ENCODE peak calls at places on chromosomes 16 and 17, in eight cellular contexts. J is mucosa of descending colon, G is lower leg skin, V is left ventricle myocardium inferior, B is neural crest cell, X is B cell, T is PC-3, S is progenitor cell of endocrine pancreas. R is an unnamed sample.

GRCh38 chr16:86827521-86827920 is 249.2 kb downstream of the FOXL1 start:
- DNase-seq in J (no peak), G (no peak), V (no peak), B (no peak), X (no peak), T (peak), S (no peak), R (no peak)

GRCh38 chr16:65106792-65107191 is 15.1 kb downstream of the CDH11 start:
- DNase-seq in J (no peak), G (no peak), V (no peak), B (no peak), X (no peak), T (no peak), S (no peak), R (no peak)

GRCh38 chr17:69450857-69451410 is 36.4 kb downstream of the MAP2K6 start:
- DNase-seq in J (no peak), G (no peak), V (no peak), B (no peak), X (no peak), T (peak), S (no peak), R (no peak)

GRCh38 chr17:34633351-34633750 is 54.0 kb downstream of the TMEM132E start:
- DNase-seq in J (no peak), G (no peak), V (no peak), B (no peak), X (no peak), T (no peak), S (no peak), R (no peak)

GRCh38 chr17:50148226-50149098 is 2.0 kb downstream of the PPP1R9B start:
- DNase-seq in J (peak), G (no peak), V (peak), B (no peak), X (peak), T (peak), S (no peak), R (no peak)

GRCh38 chr17:17849863-17850373 is 13.1 kb upstream of the SREBF1 start:
- DNase-seq in J (no peak), G (no peak), V (peak), B (peak), X (peak), T (peak), S (no peak), R (no peak)

GRCh38 chr16:83200005-83200779 is 573.4 kb downstream of the CDH13 start:
- DNase-seq in J (no peak), G (no peak), V (no peak), B (no peak), X (no peak), T (peak), S (no peak), R (no peak)

GRCh38 chr17:21286066-21286770 is 1.7 kb downstream of the MAP2K3 start:
- DNase-seq in J (peak), G (peak), V (peak), B (no peak), X (no peak), T (peak), S (no peak), R (no peak)

GRCh38 chr17:7972131-7972785 is 30.2 kb upstream of the GUCY2D start:
- DNase-seq in J (no peak), G (no peak), V (no peak), B (no peak), X (no peak), T (no peak), S (no peak), R (no peak)

GRCh38 chr17:29954405-29954804 is 13.0 kb downstream of the EFCAB5 start:
- DNase-seq in J (no peak), G (no peak), V (no peak), B (no peak), X (no peak), T (no peak), S (no peak), R (no peak)

GRCh38 chr16:88102597-88102996 is 151.4 kb downstream of the BANP start:
- DNase-seq in J (no peak), G (no peak), V (no peak), B (no peak), X (no peak), T (no peak), S (no peak), R (no peak)

GRCh38 chr16:54942353-54942943 is 11.8 kb downstream of the IRX5 start:
- DNase-seq in J (no peak), G (no peak), V (no peak), B (no peak), X (no peak), T (no peak), S (no peak), R (no peak)

GRCh38 chr17:16286947-16287562 is 66.2 kb downstream of the CENPV start:
- DNase-seq in J (peak), G (no peak), V (no peak), B (no peak), X (peak), T (no peak), S (no peak), R (no peak)

GRCh38 chr17:57379237-57380054 is 123.1 kb downstream of the MSI2 start:
- DNase-seq in J (no peak), G (no peak), V (no peak), B (no peak), X (no peak), T (no peak), S (no peak), R (no peak)

GRCh38 chr17:70563301-70563820 is 394.0 kb downstream of the KCNJ2 start:
- DNase-seq in J (no peak), G (no peak), V (peak), B (no peak), X (no peak), T (no peak), S (no peak), R (no peak)

GRCh38 chr17:65283704-65284103 is 146.5 kb downstream of the RGS9 start:
- DNase-seq in J (peak), G (no peak), V (no peak), B (no peak), X (no peak), T (peak), S (no peak), R (no peak)

GRCh38 chr16:84598391-84598750 is 19.5 kb downstream of the COTL1 start:
- DNase-seq in J (no peak), G (no peak), V (no peak), B (no peak), X (no peak), T (no peak), S (no peak), R (no peak)

GRCh38 chr16:49424961-49425360 is 51.4 kb downstream of the C16orf78 start:
- DNase-seq in J (no peak), G (no peak), V (no peak), B (no peak), X (no peak), T (no peak), S (no peak), R (no peak)

GRCh38 chr17:50323060-50323459 is 22.9 kb upstream of the XYLT2 start:
- DNase-seq in J (no peak), G (no peak), V (no peak), B (no peak), X (no peak), T (no peak), S (no peak), R (no peak)

GRCh38 chr17:74631468-74632195 is 8.1 kb upstream of the CD300E start:
- DNase-seq in J (no peak), G (peak), V (no peak), B (no peak), X (peak), T (no peak), S (no peak), R (no peak)

GRCh38 chr17:47077576-47077975 is 98.5 kb upstream of the RPRML start:
- DNase-seq in J (no peak), G (no peak), V (no peak), B (no peak), X (no peak), T (peak), S (no peak), R (no peak)

GRCh38 chr17:77698903-77699615 is 259.4 kb upstream of the TNRC6C start:
- DNase-seq in J (no peak), G (no peak), V (no peak), B (no peak), X (no peak), T (no peak), S (no peak), R (no peak)

GRCh38 chr17:306536-307294 is 45.9 kb downstream of the RPH3AL start:
- DNase-seq in J (no peak), G (no peak), V (no peak), B (no peak), X (no peak), T (no peak), S (no peak), R (no peak)

GRCh38 chr17:67110619-67111018 is 66.3 kb downstream of the CACNG1 start:
- DNase-seq in J (no peak), G (no peak), V (no peak), B (no peak), X (no peak), T (no peak), S (no peak), R (no peak)

GRCh38 chr17:27346228-27346899 is 52.5 kb downstream of the WSB1 start:
- DNase-seq in J (no peak), G (no peak), V (no peak), B (no peak), X (no peak), T (no peak), S (no peak), R (no peak)

GRCh38 chr16:53881371-53881770 is 177.4 kb downstream of the FTO start:
- DNase-seq in J (no peak), G (no peak), V (no peak), B (no peak), X (no peak), T (peak), S (no peak), R (no peak)

GRCh38 chr17:5138616-5139453 is 23.0 kb downstream of the USP6 start:
- DNase-seq in J (no peak), G (no peak), V (no peak), B (no peak), X (no peak), T (no peak), S (no peak), R (no peak)

GRCh38 chr16:14628806-14629611 is 1.1 kb downstream of the PARN start:
- DNase-seq in J (no peak), G (no peak), V (no peak), B (no peak), X (peak), T (no peak), S (no peak), R (no peak)

GRCh38 chr17:7511108-7511507 is 26.9 kb downstream of the POLR2A start:
- DNase-seq in J (no peak), G (no peak), V (no peak), B (no peak), X (peak), T (no peak), S (no peak), R (no peak)

GRCh38 chr17:2388020-2388704 is 12.7 kb downstream of the MNT start:
- DNase-seq in J (no peak), G (no peak), V (no peak), B (no peak), X (no peak), T (no peak), S (no peak), R (no peak)

DNA sequence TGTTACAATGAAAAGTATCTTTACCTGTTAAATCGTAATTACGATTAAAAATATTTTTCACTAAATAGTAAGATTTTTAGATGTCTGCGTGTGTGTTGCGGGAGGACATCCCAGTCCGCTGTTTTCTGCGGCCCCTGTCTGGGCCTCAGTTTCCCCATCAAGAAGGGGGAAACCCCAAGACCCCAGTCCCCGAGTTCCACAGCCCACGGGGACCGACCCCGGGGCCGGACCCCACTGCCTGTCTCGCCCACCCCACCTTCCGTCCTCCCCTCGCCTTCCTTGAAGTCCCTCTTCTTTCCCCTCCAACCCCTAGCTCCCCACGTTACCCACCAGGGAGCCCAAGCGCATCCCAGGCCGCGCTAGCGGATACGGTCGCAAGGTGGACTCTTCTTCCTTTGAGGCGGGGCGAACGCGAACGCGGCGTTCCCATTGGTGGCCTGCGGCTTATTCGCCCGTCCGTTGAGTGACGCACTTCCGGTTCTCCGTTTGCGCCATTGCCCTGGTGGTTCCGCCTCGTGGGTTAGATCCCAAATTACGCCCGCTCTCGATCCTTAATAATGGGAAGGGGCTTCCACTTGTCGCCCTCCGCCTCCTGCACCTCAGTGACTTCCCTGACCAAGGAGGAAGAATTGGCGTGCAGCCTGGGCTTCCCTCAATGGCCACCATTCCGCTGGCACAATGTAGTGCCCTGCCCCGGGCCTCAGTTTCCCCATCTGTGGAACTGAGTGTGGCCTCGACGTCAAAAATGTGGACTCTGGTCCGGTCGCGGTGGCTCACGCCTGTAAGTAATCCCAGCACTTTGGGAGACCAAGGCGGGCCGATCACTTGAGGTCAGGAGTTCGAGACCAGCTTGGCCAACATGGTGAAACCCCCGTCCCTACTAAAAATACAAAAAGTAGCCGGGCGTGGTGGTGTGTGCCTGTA is at the start of gene NSMCE1:
- DNase-seq in J (peak), G (peak), V (peak), B (peak), X (peak), T (peak), S (peak), R (peak)
- TF ChIP-seq CTCF in J (no peak), G (no peak), V (peak), B (no peak), X (peak), T (no peak), S (no peak), R (no peak)

GRCh38 chr16:85735946-85736345 is 14.9 kb downstream of the C16orf74 start:
- DNase-seq in J (no peak), G (no peak), V (no peak), B (no peak), X (no peak), T (no peak), S (no peak), R (no peak)

GRCh38 chr16:85733839-85734170 is 17.1 kb downstream of the C16orf74 start:
- DNase-seq in J (no peak), G (no peak), V (no peak), B (peak), X (no peak), T (no peak), S (no peak), R (no peak)

GRCh38 chr16:85735225-85735722 is 15.6 kb downstream of the C16orf74 start:
- DNase-seq in J (no peak), G (no peak), V (no peak), B (no peak), X (peak), T (no peak), S (no peak), R (no peak)

GRCh38 chr16:85733155-85733838 is 17.6 kb downstream of the C16orf74 start:
- DNase-seq in J (no peak), G (peak), V (no peak), B (no peak), X (no peak), T (no peak), S (no peak), R (no peak)

DNA sequence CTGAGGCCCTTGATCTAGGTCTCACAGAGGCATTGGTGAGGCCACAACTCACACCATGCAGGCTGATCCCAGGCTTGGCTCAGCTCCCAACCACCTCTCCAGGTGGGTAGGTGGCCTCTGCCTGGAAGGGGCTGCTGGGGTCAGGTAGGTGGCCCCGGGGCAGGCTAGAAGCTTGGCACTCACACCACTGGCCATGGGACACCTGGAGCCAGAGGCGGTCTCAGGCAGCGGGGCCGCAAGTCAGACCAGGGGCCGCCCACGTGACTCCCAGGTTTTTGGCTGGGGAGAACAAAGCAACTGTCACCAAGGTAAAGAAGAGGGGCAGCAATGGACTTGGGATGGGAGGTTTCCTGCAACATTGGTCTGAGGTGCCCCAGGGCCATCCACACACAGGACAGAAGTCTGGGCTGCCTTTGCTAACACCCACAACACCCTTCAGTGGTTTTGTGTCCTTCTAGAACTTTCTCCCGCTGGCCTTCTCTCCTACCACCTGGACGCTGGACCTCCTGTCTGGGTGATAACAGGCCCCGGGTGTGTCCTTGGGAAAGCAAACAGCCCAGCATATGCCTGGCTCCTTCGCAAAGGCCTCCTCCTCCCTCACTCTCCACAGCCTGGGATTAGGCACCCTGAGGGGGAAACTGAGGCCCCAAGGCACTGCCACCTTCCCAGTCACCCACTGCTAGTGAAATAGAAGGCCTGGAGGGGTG is 16.4 kb downstream of the C16orf74 start:
- DNase-seq in J (no peak), G (no peak), V (no peak), B (no peak), X (no peak), T (no peak), S (no peak), R (no peak)
- TF ChIP-seq CTCF in J (no peak), G (no peak), V (no peak), B (no peak), X (no peak), T (no peak), S (no peak), R (no peak)

DNA sequence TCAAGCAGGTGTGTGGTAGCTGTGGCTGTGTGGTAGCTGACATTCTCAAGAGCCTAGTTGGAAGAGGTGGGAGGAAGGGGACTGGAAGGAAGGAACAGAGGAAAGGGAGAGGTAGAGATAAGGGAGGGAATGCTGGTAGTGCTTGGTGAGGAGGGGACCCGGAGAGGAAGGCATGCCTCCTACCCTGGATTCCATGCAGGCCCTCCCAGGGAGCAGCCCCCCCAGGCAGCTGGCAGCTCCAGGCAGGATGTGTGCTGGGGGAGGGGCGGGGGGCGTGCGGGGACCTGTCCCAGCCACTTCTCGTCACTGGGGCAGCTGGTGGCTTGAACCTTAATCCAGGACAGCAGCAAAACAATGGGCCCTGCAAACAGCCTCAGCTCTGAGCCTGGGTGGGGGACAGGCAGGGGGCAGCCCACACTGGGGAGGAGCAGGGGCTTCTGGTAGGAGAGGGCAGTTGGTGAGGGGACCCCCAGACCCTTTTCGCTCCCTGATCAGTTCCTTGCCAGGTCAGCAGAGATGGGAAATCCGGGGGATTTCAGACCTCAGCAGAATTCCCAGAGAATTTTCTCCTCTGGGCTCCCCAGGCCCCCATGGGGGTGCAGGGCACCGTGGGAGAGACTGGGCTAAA is 27.1 kb downstream of the ARHGAP23 start:
- DNase-seq in J (no peak), G (no peak), V (no peak), B (no peak), X (no peak), T (no peak), S (no peak), R (peak)
- TF ChIP-seq CTCF in J (no peak), G (no peak), V (no peak), B (no peak), X (no peak), T (no peak), S (no peak), R (no peak)

GRCh38 chr16:10944249-10945064 is at the start of gene CLEC16A:
- DNase-seq in J (peak), G (peak), V (peak), B (peak), X (peak), T (peak), S (peak), R (peak)
- TF ChIP-seq CTCF in J (peak), G (no peak), V (no peak), B (no peak), X (no peak), T (no peak), S (peak), R (no peak)

GRCh38 chr17:44400226-44400847 is 10.9 kb upstream of the ITGA2B start:
- DNase-seq in J (no peak), G (no peak), V (no peak), B (no peak), X (no peak), T (peak), S (no peak), R (no peak)
- TF ChIP-seq CTCF in J (no peak), G (no peak), V (peak), B (peak), X (peak), T (peak), S (peak), R (peak)

GRCh38 chr16:52547001-52547833 is at the start of gene TOX3:
- DNase-seq in J (peak), G (no peak), V (no peak), B (peak), X (no peak), T (no peak), S (peak), R (no peak)

GRCh38 chr16:52546291-52546941 is 527 bp downstream of the TOX3 start:
- DNase-seq in J (peak), G (no peak), V (no peak), B (no peak), X (no peak), T (no peak), S (no peak), R (no peak)

GRCh38 chr16:52547834-52548215 is 882 bp upstream of the TOX3 start:
- DNase-seq in J (no peak), G (no peak), V (no peak), B (no peak), X (no peak), T (no peak), S (no peak), R (no peak)

GRCh38 chr16:52548261-52549010 is 1.5 kb upstream of the TOX3 start:
- DNase-seq in J (no peak), G (no peak), V (no peak), B (no peak), X (no peak), T (no peak), S (no peak), R (no peak)

GRCh38 chr16:52549011-52549692 is 2.2 kb upstream of the TOX3 start:
- DNase-seq in J (no peak), G (no peak), V (no peak), B (no peak), X (no peak), T (no peak), S (no peak), R (no peak)
- TF ChIP-seq CTCF in J (no peak), G (no peak), V (peak), B (peak), X (no peak), T (no peak), S (peak), R (peak)